ENCODE peak calls at places on chromosomes 6 and 20, in nine cellular contexts. F is psoas muscle, K is fibroblast of lung, P is uterus, X is adrenal gland, U is AG10803, V is AG04450, A is heart left ventricle, N is tibial nerve. C is an unnamed sample.
A peak's percentile ranks its signal among the peaks of the same experiment; 100 is the strongest.

GRCh38 chr6:90249044-90249443 is 47.6 kb downstream of the BACH2 start:
- DNase-seq in F (no peak), K (no peak), P (no peak), X (no peak), U (no peak), V (no peak), A (no peak), N (no peak), C (no peak)

GRCh38 chr6:24658573-24659511 is 7.9 kb downstream of the TDP2 start:
- DNase-seq in F (no peak), K (peak; percentile 11), P (no peak), X (no peak), U (peak; percentile 69), V (peak; percentile 71), A (no peak), N (no peak), C (no peak)

GRCh38 chr20:25288291-25289181 is 40.7 kb downstream of the PYGB start:
- DNase-seq in F (peak; percentile 44), K (no peak), P (peak; percentile 9), X (peak; percentile 47), U (no peak), V (no peak), A (peak; percentile 19), N (no peak), C (no peak)

GRCh38 chr20:11906626-11907480 is 10.8 kb upstream of the BTBD3 start:
- DNase-seq in F (no peak), K (peak; percentile 42), P (no peak), X (no peak), U (no peak), V (no peak), A (no peak), N (no peak), C (no peak)

GRCh38 chr6:29995346-29995777 is 53.0 kb downstream of the HLA-A start:
- DNase-seq in F (no peak), K (peak; percentile 19), P (no peak), X (peak; percentile 40), U (peak; percentile 26), V (no peak), A (no peak), N (no peak), C (no peak)

GRCh38 chr6:137044366-137045220 is at the start of gene IL20RA:
- DNase-seq in F (peak; percentile 58), K (peak; percentile 14), P (peak; percentile 33), X (peak; percentile 75), U (no peak), V (no peak), A (peak; percentile 31), N (no peak), C (no peak)

GRCh38 chr20:16714765-16715164 is 15.1 kb upstream of the SNRPB2 start:
- DNase-seq in F (no peak), K (no peak), P (no peak), X (no peak), U (no peak), V (no peak), A (no peak), N (no peak), C (no peak)

GRCh38 chr6:11770546-11771466 is 7.8 kb downstream of the ADTRP start:
- DNase-seq in F (peak; percentile 94), K (peak; percentile 100), P (peak; percentile 87), X (peak; percentile 89), U (peak; percentile 100), V (peak; percentile 96), A (peak; percentile 94), N (peak; percentile 88), C (no peak)

GRCh38 chr6:31208506-31208905 is 38.0 kb upstream of the POU5F1 start:
- DNase-seq in F (no peak), K (no peak), P (no peak), X (peak; percentile 62), U (no peak), V (no peak), A (no peak), N (no peak), C (no peak)

GRCh38 chr6:12557760-12558159 is 158.8 kb upstream of the PHACTR1 start:
- DNase-seq in F (no peak), K (peak; percentile 54), P (no peak), X (no peak), U (no peak), V (no peak), A (no peak), N (no peak), C (no peak)

GRCh38 chr20:61114776-61115175 is 137.3 kb upstream of the CDH4 start:
- DNase-seq in F (no peak), K (no peak), P (no peak), X (no peak), U (no peak), V (no peak), A (no peak), N (no peak), C (no peak)

GRCh38 chr6:142537612-142538478 is 236.0 kb downstream of the ADGRG6 start:
- DNase-seq in F (no peak), K (no peak), P (no peak), X (no peak), U (peak; percentile 13), V (no peak), A (no peak), N (no peak), C (no peak)

GRCh38 chr6:137707038-137707589 is 159.9 kb upstream of the TNFAIP3 start:
- DNase-seq in F (no peak), K (no peak), P (no peak), X (no peak), U (no peak), V (no peak), A (no peak), N (no peak), C (no peak)

GRCh38 chr6:87698618-87699017 is 3.4 kb downstream of the AKIRIN2 start:
- DNase-seq in F (no peak), K (peak; percentile 41), P (no peak), X (no peak), U (peak; percentile 21), V (no peak), A (no peak), N (no peak), C (no peak)

DNA sequence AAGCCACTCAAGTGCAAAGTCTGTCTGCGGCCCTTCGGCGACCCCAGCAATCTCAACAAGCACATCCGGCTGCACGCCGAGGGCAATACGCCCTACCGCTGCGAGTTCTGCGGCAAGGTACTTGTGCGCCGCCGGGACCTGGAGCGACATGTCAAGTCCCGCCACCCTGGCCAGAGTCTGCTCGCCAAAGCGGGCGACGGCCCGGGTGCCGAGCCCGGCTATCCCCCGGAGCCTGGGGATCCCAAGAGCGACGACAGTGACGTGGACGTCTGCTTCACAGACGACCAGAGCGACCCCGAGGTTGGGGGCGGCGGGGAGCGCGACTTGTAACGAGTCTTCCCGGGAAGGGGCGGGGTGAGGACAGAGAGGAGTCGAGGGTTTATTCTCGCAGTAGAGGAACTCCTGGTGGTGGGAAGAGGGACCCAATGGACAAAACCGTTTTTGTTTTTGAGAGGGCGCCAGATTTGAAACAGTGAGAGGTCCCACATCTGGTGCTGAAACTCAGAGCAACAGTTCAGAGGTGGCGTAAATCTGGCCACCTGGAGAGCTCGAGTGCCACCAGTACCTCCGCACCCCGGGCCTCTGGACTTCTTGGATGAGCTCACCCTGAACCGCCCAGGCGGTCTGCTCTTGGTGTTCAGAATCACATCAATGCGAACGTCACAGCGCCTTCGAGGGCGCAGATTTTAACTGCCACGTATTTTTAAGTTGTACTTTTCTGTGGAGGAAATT is 8.0 kb downstream of the PRDM13 start:
- DNase-seq in F (peak; percentile 48), K (no peak), P (no peak), X (no peak), U (no peak), V (no peak), A (no peak), N (no peak), C (no peak)
- TF ChIP-seq CTCF in F (no peak), K (no peak), P (no peak), X (no peak), U (no peak), V (no peak), A (no peak), N (no peak), C (peak; percentile 6)

DNA sequence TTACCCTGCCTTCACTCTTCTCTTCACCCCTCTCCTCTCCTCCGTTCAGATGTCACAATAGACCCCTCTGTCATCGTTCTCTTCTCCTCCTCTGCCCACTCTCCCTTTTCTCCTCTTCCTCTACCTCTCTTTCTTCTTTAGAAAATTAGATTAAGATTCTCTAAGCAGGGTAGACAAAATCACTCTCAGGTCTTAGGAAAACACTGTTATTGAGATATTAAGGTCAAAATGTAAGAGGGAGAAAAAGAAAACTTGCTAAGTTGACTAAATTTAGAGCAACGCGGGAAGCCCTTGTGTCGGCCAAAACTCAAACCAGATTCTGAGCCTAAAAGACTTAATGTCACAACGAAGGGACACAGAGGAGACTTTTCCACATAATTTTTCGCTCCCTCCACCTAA is 22.1 kb upstream of the ZNF184 start:
- DNase-seq in F (no peak), K (no peak), P (no peak), X (no peak), U (no peak), V (no peak), A (no peak), N (no peak), C (no peak)
- H3K4me3 ChIP-seq in F (peak overlapping the region; percentile 70), K (peak overlapping the region; percentile 92), P (peak overlapping the region; percentile 23), X (no peak overlapping the region), U (peak overlapping the region; percentile 73), V (peak overlapping the region; percentile 79), A (peak overlapping the region; percentile 49), N (peak overlapping the region; percentile 29), C (peak overlapping the region; percentile 63)

DNA sequence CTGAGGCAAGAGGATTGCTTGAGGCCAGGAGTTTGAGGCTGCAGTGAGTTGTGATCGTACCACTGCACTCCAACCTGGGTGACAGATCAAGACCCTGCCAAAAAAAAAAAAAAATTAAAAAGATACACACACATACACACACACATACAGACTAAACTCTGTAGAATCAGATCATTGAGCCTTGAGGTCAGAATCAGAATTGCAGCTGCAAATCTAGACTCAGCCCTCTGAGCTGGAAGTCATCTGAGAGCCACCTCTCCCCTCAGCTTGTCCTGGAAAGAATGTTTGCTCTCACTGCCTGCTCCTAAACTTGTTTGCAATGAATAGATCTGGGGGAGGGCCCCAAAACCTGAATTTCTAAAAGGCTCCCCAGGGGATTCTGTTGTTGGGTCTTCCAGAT is 41.4 kb upstream of the ANGPT4 start:
- DNase-seq in F (peak; percentile 6), K (no peak), P (no peak), X (no peak), U (no peak), V (no peak), A (no peak), N (no peak), C (no peak)
- TF ChIP-seq CTCF in F (no peak), K (peak; percentile 7), P (no peak), X (no peak), U (no peak), V (peak; percentile 22), A (no peak), N (no peak), C (peak; percentile 19)

DNA sequence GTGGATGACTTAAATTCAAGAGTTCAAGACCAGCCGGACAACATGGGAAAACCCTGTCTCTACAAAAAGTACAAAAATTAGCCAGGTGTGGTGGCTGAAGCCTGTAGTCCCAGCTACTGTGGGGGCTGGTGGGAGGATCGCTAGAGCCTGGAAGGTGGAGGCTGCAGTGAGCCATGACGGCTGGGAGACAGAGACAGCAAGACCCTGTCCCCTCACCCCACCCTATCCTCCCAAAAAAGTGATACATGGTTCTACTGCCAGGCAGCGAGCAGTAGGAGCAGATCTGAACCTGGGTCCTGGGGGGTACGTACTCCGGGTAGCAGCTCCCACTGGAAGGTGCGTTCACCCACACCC is 2.2 kb downstream of the PSMA7 start:
- DNase-seq in F (no peak), K (no peak), P (no peak), X (no peak), U (no peak), V (no peak), A (no peak), N (no peak), C (no peak)
- H3K4me3 ChIP-seq in F (peak overlapping the region; percentile 81), K (no peak overlapping the region), P (no peak overlapping the region), X (no peak overlapping the region), U (peak overlapping the region; percentile 65), V (peak overlapping the region; percentile 69), A (peak overlapping the region; percentile 75), N (no peak overlapping the region), C (peak overlapping the region; percentile 78)

GRCh38 chr6:3524461-3524860 is 67.6 kb upstream of the SLC22A23 start:
- DNase-seq in F (no peak), K (no peak), P (no peak), X (no peak), U (no peak), V (no peak), A (no peak), N (no peak), C (no peak)
- TF ChIP-seq CTCF in F (no peak), K (no peak), P (no peak), X (no peak), U (no peak), V (no peak), A (no peak), N (no peak), C (no peak)

C was measured in GM12864.